ENCODE peak calls at places on chromosome 16, in four cellular contexts. C, L, Z and P are unnamed samples.

GRCh38 chr16:87860553-87861299 is 8.6 kb downstream of the SLC7A5 start:
- DNase-seq in Z (peak; percentile 79), L (peak; percentile 84), C (no peak), P (no peak)

GRCh38 chr16:68227183-68227793 is 8.6 kb downstream of the ESRP2 start:
- DNase-seq in C (no peak), Z (no peak), L (peak; percentile 44), P (no peak)

GRCh38 chr16:57061084-57061905 is 31.1 kb upstream of the CPNE2 start:
- DNase-seq in Z (peak; percentile 88), C (peak; percentile 76), L (peak; percentile 70), P (peak; percentile 76)

GRCh38 chr16:8594149-8594666 is 3.9 kb upstream of the TMEM114 start:
- DNase-seq in L (no peak), C (no peak), Z (no peak), P (no peak)

GRCh38 chr16:85565796-85566501 is 47.2 kb upstream of the GSE1 start:
- DNase-seq in C (no peak), Z (no peak), L (no peak), P (no peak)

GRCh38 chr16:9270424-9270823 is 179.0 kb downstream of the HAPSTR1 start:
- DNase-seq in Z (no peak), L (no peak), C (no peak), P (no peak)

GRCh38 chr16:46822270-46822669 is 8.7 kb downstream of the C16orf87 start:
- DNase-seq in L (no peak), Z (peak; percentile 9), C (no peak), P (no peak)

GRCh38 chr16:50861926-50862325 is 120.0 kb downstream of the CYLD start:
- DNase-seq in L (no peak), Z (peak; percentile 34), C (no peak), P (no peak)

GRCh38 chr16:71954699-71955195 is 45.5 kb downstream of the PKD1L3 start:
- DNase-seq in L (no peak), Z (no peak), C (no peak), P (no peak)

GRCh38 chr16:66399031-66399430 is 28.1 kb upstream of the BEAN1 start:
- DNase-seq in L (no peak), Z (peak; percentile 38), C (no peak), P (no peak)

GRCh38 chr16:47278571-47278970 is 134.8 kb upstream of the NETO2 start:
- DNase-seq in L (no peak), Z (no peak), C (no peak), P (no peak)

GRCh38 chr16:81621496-81621895 is 157.6 kb upstream of the PLCG2 start:
- DNase-seq in C (no peak), L (no peak), Z (no peak), P (no peak)

GRCh38 chr16:50521246-50521900 is 26.8 kb upstream of the NKD1 start:
- DNase-seq in C (no peak), Z (no peak), L (no peak), P (peak; percentile 0)

GRCh38 chr16:83494459-83494858 is 313.3 kb upstream of the HSBP1 start:
- DNase-seq in Z (no peak), L (no peak), C (no peak), P (no peak)